ENCODE peak calls at places on chromosome 12, in six cellular contexts. F is gastrocnemius medialis, L is brain microvascular endothelial cell, W is dorsolateral prefrontal cortex, S is astrocyte of the spinal cord, N is cardiac muscle cell. E is an unnamed sample.

GRCh38 chr12:6828671-6829531 is 694 bp downstream of the P3H3 start:
- DNase-seq in F (no peak), L (peak), W (peak), S (peak), N (peak), E (no peak)

GRCh38 chr12:6841139-6841515 is 402 bp downstream of the GNB3 start:
- DNase-seq in F (no peak), L (no peak), W (no peak), S (no peak), N (no peak), E (no peak)

GRCh38 chr12:81078469-81079196 is 754 bp downstream of the ACSS3 start:
- DNase-seq in F (peak), L (peak), W (no peak), S (peak), N (peak), E (peak)

GRCh38 chr12:79012616-79013015 is 148.0 kb downstream of the SYT1 start:
- DNase-seq in F (no peak), L (no peak), W (no peak), S (no peak), N (no peak), E (no peak)

GRCh38 chr12:6963741-6964446 is 6.6 kb downstream of the PHB2 start:
- DNase-seq in F (no peak), L (no peak), W (no peak), S (no peak), N (no peak), E (no peak)

GRCh38 chr12:53345486-53346195 is 9.5 kb upstream of the SP7 start:
- DNase-seq in F (no peak), L (peak), W (no peak), S (no peak), N (no peak), E (no peak)

GRCh38 chr12:64088431-64089349 is 133.4 kb downstream of the KICS2 start:
- DNase-seq in F (peak), L (peak), W (no peak), S (peak), N (peak), E (peak)

GRCh38 chr12:104490850-104491249 is 34.1 kb downstream of the CHST11 start:
- DNase-seq in F (no peak), L (no peak), W (no peak), S (no peak), N (no peak), E (no peak)

GRCh38 chr12:124802361-124802760 is 61.3 kb downstream of the SCARB1 start:
- DNase-seq in F (no peak), L (no peak), W (no peak), S (no peak), N (no peak), E (no peak)

GRCh38 chr12:48143898-48144297 is 13.4 kb downstream of the ASB8 start:
- DNase-seq in F (no peak), L (no peak), W (no peak), S (no peak), N (no peak), E (no peak)

GRCh38 chr12:111441107-111441928 is 35.6 kb downstream of the SH2B3 start:
- DNase-seq in F (no peak), L (no peak), W (no peak), S (no peak), N (no peak), E (no peak)

GRCh38 chr12:14394317-14395058 is 29.0 kb downstream of the ATF7IP start:
- DNase-seq in F (no peak), L (peak), W (no peak), S (peak), N (peak), E (peak)
- TF ChIP-seq CTCF in F (peak), L (peak), W (no peak), S (no peak), N (peak), E (no peak)

GRCh38 chr12:55467836-55468235 is 2.1 kb downstream of the OR6C70 start:
- DNase-seq in F (no peak), L (no peak), W (no peak), S (no peak), N (no peak), E (no peak)
- H3K4me3 ChIP-seq in F (no peak), L (no peak), W (no peak), S (no peak), N (no peak), E (no peak)

DNA sequence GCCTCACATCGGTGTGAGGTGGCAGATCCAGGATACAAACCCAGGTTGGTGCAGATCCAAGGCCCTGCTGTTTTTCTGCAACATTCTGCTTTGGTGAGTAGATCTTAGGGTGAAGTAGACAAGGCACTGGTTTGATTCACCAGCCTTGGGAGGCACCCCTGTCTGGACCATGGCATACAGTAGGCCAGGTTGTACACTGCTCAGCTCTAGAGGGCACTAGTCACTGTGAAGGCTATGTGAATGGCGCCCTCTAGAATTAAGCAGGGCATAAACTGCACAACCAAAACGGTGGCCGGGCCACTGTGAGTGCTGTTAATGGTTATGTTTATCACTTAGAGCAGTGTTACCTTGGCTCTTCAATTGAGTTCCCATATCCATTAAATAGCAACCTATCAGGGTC is 280.6 kb upstream of the PWP1 start:
- DNase-seq in F (no peak), L (peak), W (no peak), S (no peak), N (peak), E (no peak)
- TF ChIP-seq CTCF in F (no peak), L (peak), W (no peak), S (peak), N (peak), E (peak)

GRCh38 chr12:113466770-113467153 is 4.9 kb downstream of the LHX5 start:
- DNase-seq in F (no peak), L (no peak), W (no peak), S (no peak), N (no peak), E (no peak)
- H3K4me3 ChIP-seq in F (no peak), L (no peak), W (no peak), S (no peak), N (peak), E (no peak)

DNA sequence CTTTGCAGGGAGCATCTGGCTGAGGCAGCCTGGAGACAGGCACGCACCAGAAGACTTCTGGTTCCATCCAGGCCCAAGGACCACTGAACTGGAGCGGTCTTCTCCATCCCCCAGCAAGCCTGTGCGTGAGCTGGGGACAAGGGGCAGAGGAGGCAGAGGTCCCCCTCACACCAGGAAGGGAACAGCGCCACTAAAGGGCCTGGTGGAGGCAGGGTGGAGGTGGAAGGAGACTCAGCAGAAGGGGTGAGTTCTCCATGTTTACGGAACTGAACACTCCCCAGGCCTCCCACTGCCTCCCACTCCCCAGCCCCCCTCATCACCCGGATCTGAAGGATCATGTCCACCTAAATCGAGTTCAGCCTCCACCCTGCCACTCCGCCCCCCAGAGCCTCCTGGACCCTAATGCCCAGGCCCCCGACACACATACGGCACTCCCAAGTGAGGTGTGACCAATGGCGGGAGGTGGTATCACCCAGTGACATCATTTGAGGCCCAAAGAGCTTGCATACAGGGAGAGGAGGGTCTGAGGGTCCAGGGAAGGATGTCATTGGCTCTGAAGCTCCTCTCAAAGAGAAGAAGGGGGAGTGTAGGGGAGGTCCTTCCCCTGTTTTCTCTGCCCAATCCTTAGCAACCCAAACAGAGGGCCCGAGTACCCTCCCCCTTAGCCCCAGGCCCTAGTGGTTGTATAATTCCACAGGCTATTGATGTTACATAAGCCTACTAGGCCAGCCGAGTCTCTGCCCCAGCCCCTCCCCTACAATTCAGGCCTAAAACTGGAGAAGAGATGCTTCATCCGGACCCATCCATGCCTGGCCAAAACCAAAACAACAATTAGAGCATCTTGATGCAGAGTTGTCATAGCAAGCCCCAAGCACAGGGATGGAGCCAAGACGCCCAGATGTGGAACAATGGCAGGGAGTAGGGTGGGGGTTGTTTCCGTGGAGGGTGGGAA is 1.0 kb downstream of the FAIM2 start:
- DNase-seq in F (no peak), L (no peak), W (peak), S (no peak), N (no peak), E (no peak)
- TF ChIP-seq CTCF in F (no peak), L (peak), W (peak), S (no peak), N (no peak), E (no peak)

DNA sequence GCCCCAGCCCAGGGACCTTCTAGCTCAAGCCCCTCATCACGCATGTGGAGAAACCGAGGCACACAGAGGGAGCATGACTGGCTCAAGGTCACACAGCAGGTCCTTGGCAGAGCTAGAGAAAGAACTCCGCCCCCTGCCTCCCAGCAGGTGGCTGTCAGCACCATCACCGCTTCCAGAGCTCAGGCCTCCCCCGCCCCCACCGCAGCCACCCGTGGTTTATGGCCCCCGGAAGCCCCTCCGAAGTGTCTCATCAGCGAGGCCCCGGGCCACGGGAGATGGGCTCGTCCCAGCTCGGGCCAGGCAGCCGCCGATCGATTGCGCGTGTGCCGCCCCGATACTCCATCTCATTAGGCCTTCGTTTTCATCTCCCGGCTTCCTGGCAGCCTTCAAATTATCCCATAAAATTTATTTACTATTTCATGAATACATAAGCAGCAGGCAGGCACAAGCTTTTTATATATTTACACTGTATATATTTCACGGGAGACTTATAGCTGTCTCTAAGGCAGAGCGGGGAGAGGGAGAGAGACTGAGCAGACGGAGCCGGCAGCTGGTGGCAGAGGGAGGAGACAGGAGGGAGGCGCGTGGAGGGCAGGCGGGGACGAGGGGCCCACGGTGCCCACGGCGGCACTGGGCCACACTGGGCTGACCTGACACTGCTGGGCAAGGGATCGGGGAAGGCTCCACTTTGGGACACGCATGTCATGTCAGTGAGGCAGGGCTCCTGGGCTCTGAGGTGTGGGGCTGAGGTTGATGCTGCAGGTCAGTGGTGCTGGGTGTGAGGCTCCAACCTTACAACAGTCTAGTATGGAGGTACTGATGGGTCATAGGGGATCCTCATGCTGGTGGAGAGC is 241.2 kb downstream of the RBM19 start:
- DNase-seq in F (no peak), L (no peak), W (no peak), S (no peak), N (no peak), E (no peak)
- H3K4me3 ChIP-seq in F (no peak), L (no peak), W (no peak), S (no peak), N (no peak), E (no peak)

DNA sequence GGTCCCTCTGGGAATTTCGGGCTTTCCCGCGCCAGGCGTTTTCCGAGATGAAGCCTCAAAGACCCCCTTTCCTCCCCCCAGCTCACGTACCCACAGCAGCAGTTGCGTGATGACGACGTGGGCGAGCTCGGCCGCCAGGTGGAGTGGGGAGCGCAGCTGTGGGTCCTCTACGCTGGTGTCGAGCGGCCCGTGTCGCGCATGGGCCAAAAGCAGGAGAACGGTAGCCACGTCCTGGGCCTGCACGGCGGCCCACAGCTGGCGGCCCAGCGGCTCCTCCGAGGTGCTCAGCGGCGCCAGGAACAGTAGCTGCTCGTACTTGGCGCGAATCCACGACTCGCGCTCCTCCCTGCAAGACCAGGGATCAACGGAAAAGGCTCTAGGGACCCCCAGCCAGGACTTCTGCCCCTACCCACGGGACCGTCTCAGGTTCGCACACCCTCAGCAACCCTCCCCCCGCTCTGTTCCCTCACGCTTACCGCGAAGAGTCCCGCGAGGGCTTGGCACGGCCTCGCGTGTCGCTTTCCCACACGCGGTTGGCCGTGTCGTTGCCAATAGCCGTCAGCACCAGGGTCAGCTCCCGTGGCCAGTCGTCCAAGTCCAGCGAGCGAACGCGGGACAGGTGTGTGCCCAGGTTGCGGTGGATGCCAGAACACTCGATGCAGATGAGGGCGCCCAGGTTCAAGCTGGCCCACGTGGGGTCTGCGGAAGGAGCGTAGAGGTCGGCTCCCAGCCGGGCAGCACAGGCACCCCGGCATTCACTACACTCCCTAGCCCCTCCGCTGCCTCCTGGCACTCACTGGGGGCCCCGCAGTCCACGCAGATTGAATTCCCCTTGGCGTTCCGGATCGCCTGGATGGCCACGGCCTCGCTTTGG is 11.4 kb downstream of the AGAP2 start:
- DNase-seq in F (no peak), L (no peak), W (no peak), S (peak), N (peak), E (no peak)
- TF ChIP-seq CTCF in F (no peak), L (peak), W (peak), S (peak), N (peak), E (peak)

GRCh38 chr12:91810077-91810476 is 335.6 kb downstream of the BTG1 start:
- DNase-seq in F (no peak), L (no peak), W (no peak), S (no peak), N (no peak), E (no peak)
- H3K4me3 ChIP-seq in F (no peak), L (no peak), W (no peak), S (no peak), N (no peak), E (no peak)

GRCh38 chr12:102653406-102653805 is 173.0 kb upstream of the IGF1 start:
- DNase-seq in F (no peak), L (no peak), W (no peak), S (no peak), N (no peak), E (no peak)

DNA sequence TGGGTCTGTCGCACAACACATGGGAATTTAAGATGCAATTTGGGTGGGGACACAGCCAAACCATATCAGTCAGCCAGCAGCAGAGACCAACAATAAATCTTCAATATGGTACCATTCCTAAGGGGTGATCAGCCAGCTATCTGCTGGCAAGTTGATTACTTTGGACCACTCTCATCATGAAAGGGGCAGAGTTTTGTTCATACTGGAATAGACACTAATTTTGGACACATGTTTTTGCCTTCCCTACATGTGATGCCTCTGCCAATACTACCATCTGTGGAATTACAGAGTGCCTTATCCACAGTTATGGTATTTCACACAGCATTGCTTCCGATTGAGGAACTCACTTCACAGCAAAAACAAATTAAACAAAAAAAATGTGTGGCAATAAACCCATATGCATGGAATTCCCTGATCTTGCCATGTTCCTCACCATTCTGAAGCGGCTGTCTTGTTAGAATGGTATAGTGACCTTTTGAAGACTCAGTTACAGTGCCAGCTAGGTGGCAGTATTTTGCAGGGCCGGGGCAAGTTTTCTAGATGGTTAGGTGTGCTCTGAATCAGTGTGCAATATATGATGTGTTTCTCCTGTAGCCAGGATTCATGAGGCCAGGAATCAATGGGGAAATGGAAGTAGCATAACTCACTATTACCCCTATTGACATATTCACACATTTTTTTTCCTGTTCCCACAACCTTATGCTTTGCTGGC is 179.0 kb upstream of the IGF1 start:
- DNase-seq in F (no peak), L (no peak), W (no peak), S (no peak), N (no peak), E (no peak)
- TF ChIP-seq CTCF in F (no peak), L (peak), W (no peak), S (no peak), N (no peak), E (peak)

GRCh38 chr12:77644915-77645605 is 185.6 kb upstream of the NAV3 start:
- DNase-seq in F (no peak), L (no peak), W (no peak), S (no peak), N (no peak), E (no peak)

GRCh38 chr12:77645966-77646598 is 184.6 kb upstream of the NAV3 start:
- DNase-seq in F (no peak), L (no peak), W (no peak), S (no peak), N (no peak), E (no peak)

GRCh38 chr12:77648716-77649115 is 182.0 kb upstream of the NAV3 start:
- DNase-seq in F (no peak), L (no peak), W (no peak), S (no peak), N (no peak), E (no peak)
- H3K4me3 ChIP-seq in F (no peak), L (no peak), W (no peak), S (no peak), N (no peak), E (no peak)